ENCODE peak calls at places on chromosome 16, in nine cellular contexts. Q is CD4-positive, CD25-positive, alpha-beta regulatory T cell; I is upper lobe of right lung; B is brain microvascular endothelial cell; Z is uterus; L is CD8-positive, alpha-beta memory T cell; U is substantia nigra; N is caudate nucleus; W is ovary. T is an unnamed sample.

GRCh38 chr16:53209489-53209888 is 154.7 kb downstream of the CHD9 start:
- DNase-seq in Q (no peak), Z (no peak), L (no peak), N (no peak), W (no peak), I (no peak), B (no peak), U (no peak), T (no peak)

GRCh38 chr16:9077001-9077809 is 14.2 kb upstream of the HAPSTR1 start:
- DNase-seq in U (no peak), N (no peak), W (no peak), Z (no peak), I (no peak), Q (no peak), B (peak; percentile 80), L (no peak), T (no peak)

GRCh38 chr16:88854306-88855111 is 2.2 kb downstream of the GALNS start:
- DNase-seq in U (no peak), Z (no peak), B (no peak), W (no peak), Q (peak; percentile 32), N (no peak), I (no peak), L (peak; percentile 19), T (no peak)

GRCh38 chr16:72481419-72481818 is 309.5 kb upstream of the PMFBP1 start:
- DNase-seq in L (no peak), U (no peak), N (no peak), W (no peak), B (peak; percentile 14), Z (no peak), I (no peak), Q (peak; percentile 16), T (no peak)

GRCh38 chr16:12721841-12722467 is 81.7 kb downstream of the CPPED1 start:
- DNase-seq in N (no peak), B (no peak), Q (no peak), U (peak; percentile 14), Z (no peak), L (no peak), I (no peak), W (no peak), T (no peak)

GRCh38 chr16:54402873-54403272 is 116.3 kb upstream of the IRX3 start:
- DNase-seq in N (no peak), Z (no peak), B (no peak), W (no peak), U (no peak), L (no peak), I (no peak), Q (no peak), T (no peak)

GRCh38 chr16:70659953-70660671 is 13.8 kb downstream of the IL34 start:
- DNase-seq in Q (no peak), N (no peak), I (no peak), Z (no peak), B (no peak), W (no peak), U (no peak), L (no peak), T (no peak)

GRCh38 chr16:31460582-31461002 is 1.3 kb downstream of the ARMC5 start:
- DNase-seq in I (peak; percentile 37), N (no peak), L (no peak), Z (no peak), B (peak; percentile 37), U (no peak), Q (peak; percentile 80), W (peak; percentile 50), T (no peak)

DNA sequence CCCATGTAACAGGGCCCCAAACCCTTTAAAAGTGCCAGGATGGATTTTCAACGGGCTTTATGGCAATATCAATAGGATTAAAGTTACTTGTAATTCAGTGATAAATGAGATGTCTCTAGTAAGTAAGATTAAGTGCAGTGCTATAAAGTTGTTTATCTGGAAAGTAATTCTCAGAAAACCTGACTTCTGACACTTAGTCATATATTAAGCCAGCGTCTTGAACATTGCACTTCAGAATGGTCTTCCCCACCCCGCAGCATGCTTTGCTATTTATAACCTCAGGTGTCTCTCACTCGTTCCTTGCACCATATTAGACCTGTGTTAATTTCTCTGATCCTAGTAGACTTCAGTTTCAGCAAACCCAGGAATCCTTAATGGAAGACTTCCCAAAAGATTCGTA is 2.1 kb upstream of the MAF start:
- DNase-seq in N (no peak), Q (peak; percentile 84), U (no peak), Z (no peak), L (no peak), W (no peak), B (no peak), I (no peak), T (no peak)
- H3K27ac ChIP-seq in N (no peak overlapping the region), Q (peak overlapping the region; percentile 80), U (no peak overlapping the region), Z (peak overlapping the region; percentile 99), L (no peak overlapping the region), W (no peak overlapping the region), B (no peak overlapping the region), I (peak overlapping the region; percentile 30), T (peak overlapping the region; percentile 3)

DNA sequence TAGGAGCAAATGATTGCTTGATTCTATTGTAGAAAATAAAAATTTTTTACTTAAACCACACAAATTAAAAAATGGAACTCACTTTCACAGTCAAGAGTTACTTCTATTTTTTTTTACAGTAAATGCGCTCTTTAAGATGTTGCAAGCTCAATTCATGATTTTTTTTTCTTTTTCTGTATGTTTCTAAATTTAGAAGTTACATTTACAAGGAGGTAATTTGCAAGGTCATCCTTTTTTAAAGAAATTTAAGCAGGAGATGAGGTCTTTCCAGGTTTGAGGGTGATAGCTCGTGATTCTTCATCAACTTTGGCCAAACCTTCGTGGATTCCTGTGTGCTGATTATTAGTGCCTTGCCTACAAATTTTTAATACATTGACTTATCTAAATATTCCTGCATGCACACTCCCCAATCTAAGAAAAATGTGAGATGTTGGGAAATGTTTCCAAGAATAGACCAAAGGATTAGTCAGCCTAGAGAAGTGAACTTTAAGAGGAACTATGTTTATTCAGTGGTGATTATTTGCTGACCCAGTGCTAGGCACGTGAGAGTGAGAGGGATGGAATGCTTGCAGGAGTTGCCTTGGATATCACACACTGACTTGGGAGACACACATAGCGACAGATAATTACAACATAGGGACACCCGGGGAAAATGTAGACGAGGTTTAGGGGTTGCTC is 429.8 kb downstream of the MAF start:
- DNase-seq in Z (peak; percentile 29), I (no peak), N (no peak), Q (no peak), L (no peak), W (no peak), U (no peak), B (peak; percentile 53), T (no peak)
- H3K27ac ChIP-seq in Z (no peak overlapping the region), I (no peak overlapping the region), N (no peak overlapping the region), Q (no peak overlapping the region), L (no peak overlapping the region), W (no peak overlapping the region), U (no peak overlapping the region), B (no peak overlapping the region), T (no peak overlapping the region)

GRCh38 chr16:2229602-2230250 is 6.3 kb downstream of the E4F1 start:
- DNase-seq in U (no peak), Z (no peak), I (no peak), W (no peak), Q (no peak), L (no peak), N (no peak), B (no peak), T (no peak)

GRCh38 chr16:2230376-2230775 is 5.9 kb upstream of the DNASE1L2 start:
- DNase-seq in Z (no peak), B (no peak), W (no peak), N (no peak), L (no peak), U (no peak), Q (no peak), I (no peak), T (no peak)

GRCh38 chr16:2232094-2232990 is 3.9 kb upstream of the DNASE1L2 start:
- DNase-seq in W (no peak), Z (no peak), I (no peak), Q (no peak), N (no peak), U (no peak), B (no peak), L (no peak), T (no peak)

GRCh38 chr16:2233046-2233775 is 3.0 kb upstream of the DNASE1L2 start:
- DNase-seq in L (no peak), Z (no peak), U (no peak), Q (no peak), B (no peak), I (no peak), N (no peak), W (no peak), T (no peak)

DNA sequence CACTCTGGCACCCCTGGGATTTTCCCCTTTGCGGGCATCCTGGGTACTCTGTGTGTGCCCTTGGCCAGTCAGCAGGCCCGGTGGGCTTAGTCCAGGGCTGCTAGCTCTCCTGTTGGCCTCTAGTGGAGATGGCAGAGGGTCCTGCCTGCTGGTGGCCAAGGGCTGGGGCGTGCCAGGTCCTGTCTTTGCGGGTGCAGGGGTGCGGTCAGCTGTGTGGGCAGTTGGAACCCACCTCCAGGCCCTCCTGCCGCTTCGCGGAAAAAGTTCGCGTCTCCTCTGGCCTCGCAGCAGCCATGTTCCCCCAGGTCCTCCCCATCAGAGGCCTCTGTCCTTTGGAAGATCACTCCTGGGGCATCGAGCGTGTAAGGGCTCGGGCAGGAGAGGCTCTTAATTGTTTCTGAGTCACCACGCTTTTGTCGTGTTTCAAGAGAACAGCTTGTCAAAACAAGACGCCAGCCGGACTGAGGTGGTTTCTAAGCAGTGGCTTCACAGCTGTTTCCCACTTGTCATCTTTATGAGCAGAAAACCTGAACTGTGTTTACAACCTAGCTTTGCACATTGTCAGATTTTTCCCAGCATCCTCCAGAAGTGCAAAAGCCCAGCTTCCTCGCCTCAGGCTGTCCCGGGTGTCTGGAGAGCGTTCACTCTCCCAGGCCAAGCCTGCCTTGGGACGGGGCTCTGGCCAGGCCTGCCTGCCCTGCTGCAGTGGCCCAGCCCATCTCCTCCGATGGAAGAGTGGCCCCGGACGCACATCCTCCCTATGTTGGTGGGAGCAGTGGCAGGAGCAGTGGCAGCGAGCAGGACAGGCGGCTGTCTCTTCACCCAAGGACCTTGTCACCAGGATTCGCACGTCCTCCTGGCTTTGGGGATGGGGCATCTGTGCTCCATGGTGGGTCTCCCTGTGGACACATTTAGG is 5.0 kb upstream of the DNASE1L2 start:
- DNase-seq in U (no peak), B (no peak), I (no peak), W (no peak), N (no peak), Q (no peak), L (no peak), Z (no peak), T (no peak)
- H3K27ac ChIP-seq in U (no peak overlapping the region), B (no peak overlapping the region), I (no peak overlapping the region), W (no peak overlapping the region), N (no peak overlapping the region), Q (no peak overlapping the region), L (no peak overlapping the region), Z (no peak overlapping the region), T (no peak overlapping the region)

GRCh38 chr16:16096858-16097213 is 126.5 kb downstream of the ABCC6 start:
- DNase-seq in I (no peak), Q (no peak), Z (no peak), N (no peak), U (no peak), L (no peak), B (no peak), W (no peak), T (no peak)

GRCh38 chr16:16093625-16094332 is 129.5 kb downstream of the ABCC6 start:
- DNase-seq in W (no peak), N (no peak), L (no peak), U (no peak), Q (no peak), Z (no peak), B (no peak), I (no peak), T (no peak)

GRCh38 chr16:16095646-16096045 is 127.6 kb downstream of the ABCC6 start:
- DNase-seq in U (no peak), Q (no peak), L (no peak), W (no peak), I (no peak), B (no peak), Z (no peak), N (no peak), T (no peak)

GRCh38 chr16:16099320-16099719 is 124.0 kb downstream of the ABCC6 start:
- DNase-seq in L (no peak), I (no peak), U (no peak), Z (no peak), Q (no peak), N (no peak), B (no peak), W (no peak), T (no peak)

GRCh38 chr16:16096161-16096857 is 127.0 kb downstream of the ABCC6 start:
- DNase-seq in W (peak; percentile 83), Q (no peak), B (peak; percentile 44), I (no peak), U (no peak), Z (peak; percentile 86), N (no peak), L (no peak), T (no peak)
- H3K27ac ChIP-seq in W (peak overlapping the region; percentile 73), Q (no peak overlapping the region), B (no peak overlapping the region), I (peak overlapping the region; percentile 61), U (no peak overlapping the region), Z (peak overlapping the region; percentile 85), N (no peak overlapping the region), L (no peak overlapping the region), T (peak overlapping the region; percentile 75)